ENCODE peak calls at places on chromosomes 4 and X, in eight cellular contexts. J is CD4-positive, alpha-beta memory T cell; W is Karpas-422; Q is MM.1S; A is suprapubic skin; L is ascending aorta; T is HCT116; S is left ventricle myocardium inferior. X is an unnamed sample.

GRCh38 chr4:70603856-70604255 is 11.8 kb downstream of the AMBN start:
- DNase-seq in T (no peak), Q (no peak), L (no peak), J (no peak), W (no peak), A (no peak), S (no peak), X (no peak)

GRCh38 chr4:112170451-112170993 is 25.3 kb downstream of the FAM241A start:
- DNase-seq in J (no peak), T (peak; percentile 94), W (no peak), S (no peak), Q (no peak), A (no peak), L (no peak), X (peak; percentile 74)

GRCh38 chr4:48944252-48944651 is 37.7 kb upstream of the OCIAD2 start:
- DNase-seq in T (peak; percentile 83), J (no peak), Q (no peak), S (no peak), W (no peak), L (no peak), A (no peak), X (no peak)

GRCh38 chrX:10900585-10901289 is 210.4 kb upstream of the HCCS start:
- DNase-seq in L (no peak), Q (no peak), T (no peak), W (no peak), S (no peak), A (no peak), J (no peak), X (no peak)

GRCh38 chr4:2798399-2799301 is 5.8 kb downstream of the SH3BP2 start:
- DNase-seq in W (no peak), Q (no peak), A (peak; percentile 88), J (peak; percentile 42), S (peak; percentile 81), T (no peak), L (peak; percentile 38), X (peak; percentile 83)

GRCh38 chrX:41931591-41931990 is 8.2 kb upstream of the CASK start:
- DNase-seq in S (no peak), A (no peak), J (no peak), L (no peak), W (no peak), T (no peak), Q (no peak), X (no peak)

GRCh38 chr4:148203056-148203898 is 238.9 kb downstream of the NR3C2 start:
- DNase-seq in A (no peak), W (no peak), Q (no peak), L (no peak), T (no peak), J (no peak), S (no peak), X (no peak)

GRCh38 chr4:173257732-173258717 is 76.1 kb downstream of the HMGB2 start:
- DNase-seq in A (no peak), J (peak; percentile 47), W (peak; percentile 79), Q (peak; percentile 76), S (peak; percentile 46), T (peak; percentile 63), L (no peak), X (peak; percentile 74)

GRCh38 chrX:123835661-123836371 is 24.0 kb upstream of the XIAP start:
- DNase-seq in Q (no peak), W (no peak), T (peak; percentile 59), S (no peak), L (no peak), J (no peak), A (no peak), X (peak; percentile 31)

GRCh38 chr4:3512719-3513118 is 19.5 kb downstream of the LRPAP1 start:
- DNase-seq in L (no peak), S (no peak), T (no peak), Q (no peak), W (no peak), A (no peak), J (no peak), X (no peak)

GRCh38 chr4:177292171-177292570 is 17.5 kb upstream of the NEIL3 start:
- DNase-seq in A (no peak), J (no peak), W (no peak), L (no peak), T (no peak), Q (no peak), S (no peak), X (no peak)

GRCh38 chr4:16056681-16057400 is 27.0 kb downstream of the PROM1 start:
- DNase-seq in J (no peak), T (no peak), L (no peak), Q (no peak), A (no peak), W (no peak), S (no peak), X (peak; percentile 51)

GRCh38 chrX:16739574-16739973 is 20.2 kb downstream of the SYAP1 start:
- DNase-seq in W (no peak), Q (no peak), S (no peak), T (no peak), A (no peak), J (no peak), L (no peak), X (no peak)

GRCh38 chr4:38675167-38676121 is 11.4 kb downstream of the KLF3 start:
- DNase-seq in L (no peak), T (peak; percentile 60), S (peak; percentile 58), Q (peak; percentile 87), J (peak; percentile 81), W (peak; percentile 92), A (peak; percentile 91), X (peak; percentile 86)

GRCh38 chr4:73620115-73620792 is at the start of gene RASSF6:
- DNase-seq in L (no peak), T (peak; percentile 55), A (no peak), J (peak; percentile 3), S (no peak), Q (peak; percentile 81), W (peak; percentile 75), X (no peak)

GRCh38 chr4:73615613-73616012 is 4.6 kb downstream of the RASSF6 start:
- DNase-seq in L (no peak), J (no peak), W (peak; percentile 40), Q (no peak), S (no peak), T (no peak), A (no peak), X (no peak)

GRCh38 chr4:73621357-73621756 is 1.1 kb upstream of the RASSF6 start:
- DNase-seq in L (no peak), Q (no peak), J (no peak), S (no peak), A (no peak), W (no peak), T (no peak), X (no peak)

GRCh38 chr4:73617256-73617655 is 3.0 kb downstream of the RASSF6 start:
- DNase-seq in T (no peak), Q (no peak), S (no peak), J (no peak), W (peak; percentile 59), A (no peak), L (no peak), X (no peak)

GRCh38 chr4:73619351-73619750 is 885 bp downstream of the RASSF6 start:
- DNase-seq in T (no peak), J (no peak), S (no peak), Q (no peak), W (no peak), L (no peak), A (no peak), X (no peak)
- H3K4me3 ChIP-seq in T (no peak overlapping the region), J (no peak overlapping the region), S (no peak overlapping the region), Q (peak overlapping the region; percentile 58), W (no peak overlapping the region), L (no peak overlapping the region), A (peak overlapping the region; percentile 53), X (no peak overlapping the region)

GRCh38 chr4:118762146-118762545 is 73.8 kb downstream of the SEC24D start:
- DNase-seq in Q (no peak), J (no peak), W (peak; percentile 50), L (no peak), A (no peak), T (no peak), S (no peak), X (no peak)
- H3K4me1 ChIP-seq in Q (peaks cover 31% of the 10 kb centered on the region), J (no peaks in the 10 kb centered on the region), W (peaks cover 68% of the 10 kb centered on the region), L (peaks cover 78% of the 10 kb centered on the region), A (peaks cover 67% of the 10 kb centered on the region), T (peaks cover 9% of the 10 kb centered on the region), S (peaks cover 99% of the 10 kb centered on the region), X (peaks cover 27% of the 10 kb centered on the region)

DNA sequence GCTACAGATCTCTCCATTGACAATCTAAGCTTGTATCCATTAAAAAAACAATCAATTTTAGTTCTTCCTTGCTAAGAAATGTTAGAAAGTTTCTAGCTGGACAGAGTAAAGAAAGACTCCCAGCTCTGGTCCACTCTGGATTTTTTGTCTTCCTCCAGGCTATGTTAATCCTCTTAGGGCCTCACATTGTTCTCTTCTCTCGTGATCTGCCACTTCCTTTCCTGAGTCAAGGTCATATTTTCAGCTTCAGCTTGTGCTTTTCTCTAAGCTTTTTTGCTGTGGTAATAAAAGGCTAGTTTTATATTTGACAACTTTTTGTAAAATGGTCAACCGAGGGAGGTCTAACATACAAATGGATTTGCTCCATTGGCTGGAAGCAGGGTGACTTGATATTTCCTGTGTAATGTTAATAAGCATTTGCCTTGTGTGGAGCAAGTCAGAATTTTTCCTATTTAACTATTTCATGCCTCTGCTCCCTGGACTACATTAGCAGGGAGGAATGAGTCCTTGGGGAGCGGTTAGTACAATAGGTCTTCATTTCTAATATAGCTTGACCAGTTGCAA is 239.7 kb downstream of the RAB28 start:
- DNase-seq in A (no peak), S (no peak), W (no peak), T (no peak), Q (no peak), J (no peak), L (no peak), X (no peak)
- H3K4me3 ChIP-seq in A (no peak overlapping the region), S (no peak overlapping the region), W (no peak overlapping the region), T (no peak overlapping the region), Q (no peak overlapping the region), J (no peak overlapping the region), L (no peak overlapping the region), X (no peak overlapping the region)

GRCh38 chr4:73871911-73872310 is 2.7 kb downstream of the CXCL1 start:
- DNase-seq in L (no peak), Q (no peak), W (no peak), A (no peak), J (no peak), S (no peak), T (no peak), X (peak; percentile 37)
- H3K4me1 ChIP-seq in L (peaks cover 8% of the 10 kb centered on the region), Q (no peaks in the 10 kb centered on the region), W (no peaks in the 10 kb centered on the region), A (peaks cover 20% of the 10 kb centered on the region), J (no peaks in the 10 kb centered on the region), S (peaks cover 18% of the 10 kb centered on the region), T (peaks cover 13% of the 10 kb centered on the region), X (peaks cover 35% of the 10 kb centered on the region)

DNA sequence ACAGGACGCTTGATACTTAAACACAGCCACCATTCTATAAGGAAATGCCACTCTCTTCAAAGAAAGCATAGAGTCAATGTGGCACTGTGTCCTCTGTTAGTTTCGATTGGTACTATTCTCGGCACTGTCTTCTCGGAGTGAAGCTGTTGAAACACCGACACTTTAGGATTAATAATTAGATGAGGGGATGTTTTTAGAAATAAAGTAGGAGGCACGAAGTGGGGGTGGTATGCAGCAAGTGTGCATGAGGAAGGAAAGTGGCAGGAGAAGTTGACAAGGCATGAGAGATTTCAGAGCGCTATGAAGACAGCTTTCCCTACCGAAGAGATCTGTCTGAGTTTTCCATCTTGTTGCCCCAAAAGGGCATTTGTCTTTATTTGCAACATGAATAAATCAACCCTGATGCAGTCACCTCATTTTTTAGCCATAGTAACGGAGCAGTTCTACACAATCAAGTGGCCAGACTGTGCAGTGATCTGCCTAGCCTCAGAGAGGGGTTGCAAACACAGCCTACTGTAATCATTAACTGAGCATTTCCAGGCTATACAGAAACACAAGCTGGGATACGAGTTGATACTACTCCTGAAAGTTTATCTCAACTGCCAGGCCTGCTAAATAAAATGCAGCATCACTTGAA is 8.3 kb downstream of the GPRIN3 start:
- DNase-seq in Q (peak; percentile 80), A (no peak), T (no peak), L (no peak), J (no peak), W (peak; percentile 74), S (no peak), X (no peak)
- H3K4me3 ChIP-seq in Q (peak overlapping the region; percentile 65), A (peak overlapping the region; percentile 4), T (no peak overlapping the region), L (peak overlapping the region; percentile 12), J (peak overlapping the region; percentile 62), W (peak overlapping the region; percentile 46), S (peak overlapping the region; percentile 56), X (no peak overlapping the region)